ENCODE peak calls at places on chromosomes 13 and 19, in eight cellular contexts. Z is body of pancreas, D is retinal pigment epithelial cell, V is IMR-90, L is GM23248, N is SK-N-MC, I is NT2/D1, W is left ventricle myocardium inferior. O is an unnamed sample.

GRCh38 chr19:35353635-35354034 is 4.6 kb upstream of the FFAR3 start:
- DNase-seq in V (no peak), W (no peak), L (no peak), Z (peak; percentile 6), N (no peak), I (no peak), D (no peak), O (no peak)

GRCh38 chr13:49457221-49457620 is 13.1 kb downstream of the SETDB2 start:
- DNase-seq in Z (no peak), N (no peak), V (peak; percentile 63), W (no peak), D (no peak), I (no peak), L (peak; percentile 49), O (no peak)

GRCh38 chr13:41459754-41460111 is 2.4 kb downstream of the RGCC start:
- DNase-seq in N (no peak), W (no peak), V (no peak), I (no peak), Z (no peak), L (peak; percentile 30), D (no peak), O (no peak)

GRCh38 chr19:50187937-50188336 is 15.5 kb upstream of the MYH14 start:
- DNase-seq in W (no peak), V (no peak), D (no peak), I (no peak), N (no peak), Z (no peak), L (no peak), O (no peak)

GRCh38 chr13:34044041-34044440 is 226.1 kb downstream of the RFC3 start:
- DNase-seq in L (peak; percentile 42), W (no peak), D (no peak), N (no peak), I (no peak), V (no peak), Z (no peak), O (no peak)

GRCh38 chr19:3852614-3853254 is 16.1 kb downstream of the ZFR2 start:
- DNase-seq in Z (no peak), N (no peak), D (peak; percentile 26), L (peak; percentile 58), V (peak; percentile 60), I (no peak), W (no peak), O (no peak)

GRCh38 chr13:85935868-85936467 is 136.7 kb upstream of the SLITRK6 start:
- DNase-seq in W (no peak), I (no peak), Z (no peak), L (no peak), D (no peak), V (no peak), N (no peak), O (no peak)

GRCh38 chr13:50629497-50629896 is 214.0 kb downstream of the DLEU7 start:
- DNase-seq in W (no peak), N (no peak), L (no peak), Z (no peak), V (no peak), I (no peak), D (no peak), O (no peak)

GRCh38 chr19:12065100-12065538 is 588 bp downstream of the ZNF844 start:
- DNase-seq in D (no peak), I (no peak), W (peak; percentile 22), V (peak; percentile 38), L (peak; percentile 73), N (no peak), Z (peak; percentile 32), O (peak; percentile 58)

GRCh38 chr19:45446295-45446694 is 21.5 kb upstream of the FOSB start:
- DNase-seq in I (no peak), D (no peak), V (peak; percentile 52), L (peak; percentile 66), Z (no peak), N (no peak), W (no peak), O (no peak)

GRCh38 chr13:52848455-52849190 is at the start of gene PCDH8:
- DNase-seq in L (peak; percentile 6), W (no peak), V (no peak), Z (peak; percentile 24), D (no peak), I (peak; percentile 76), N (no peak), O (no peak)

GRCh38 chr19:23787106-23787505 is 28.4 kb upstream of the ZNF681 start:
- DNase-seq in W (no peak), I (no peak), V (peak; percentile 1), N (no peak), L (no peak), Z (no peak), D (peak; percentile 65), O (no peak)

GRCh38 chr13:40017662-40018262 is 362.3 kb downstream of the COG6 start:
- DNase-seq in V (no peak), I (no peak), N (no peak), L (no peak), D (no peak), Z (no peak), W (no peak), O (no peak)

GRCh38 chr13:51912091-51912490 is 50.3 kb downstream of the CCDC70 start:
- DNase-seq in N (no peak), Z (peak; percentile 33), I (no peak), L (no peak), W (no peak), V (no peak), D (no peak), O (no peak)

GRCh38 chr13:42266464-42266863 is 5.5 kb upstream of the AKAP11 start:
- DNase-seq in Z (no peak), V (peak; percentile 79), L (peak; percentile 43), I (no peak), N (peak; percentile 22), D (no peak), W (no peak), O (no peak)

GRCh38 chr13:105971312-105971711 is 564.1 kb downstream of the EFNB2 start:
- DNase-seq in N (no peak), I (no peak), W (no peak), D (no peak), Z (no peak), V (no peak), L (no peak), O (no peak)

GRCh38 chr13:90386090-90386489 is 961.4 kb upstream of the MIR17HG start:
- DNase-seq in V (no peak), Z (no peak), I (no peak), W (no peak), L (no peak), D (no peak), N (no peak), O (no peak)

GRCh38 chr19:35140898-35141626 is 2.0 kb upstream of the FXYD7 start:
- DNase-seq in N (no peak), Z (peak; percentile 94), V (peak; percentile 86), W (peak; percentile 92), L (peak; percentile 92), D (peak; percentile 32), I (peak; percentile 63), O (peak; percentile 98)

GRCh38 chr19:30390356-30390988 is 18.3 kb downstream of the ZNF536 start:
- DNase-seq in N (no peak), W (no peak), I (no peak), D (no peak), V (no peak), Z (no peak), L (no peak), O (no peak)

GRCh38 chr13:85828094-85828684 is 29.0 kb upstream of the SLITRK6 start:
- DNase-seq in D (no peak), Z (no peak), N (no peak), V (peak; percentile 30), I (no peak), L (peak; percentile 50), W (no peak), O (no peak)

GRCh38 chr13:57629391-57629804 is 2.1 kb upstream of the PCDH17 start:
- DNase-seq in I (no peak), L (peak; percentile 14), D (no peak), Z (peak; percentile 13), N (no peak), V (no peak), W (no peak), O (no peak)

GRCh38 chr19:1015782-1016646 is 4.9 kb downstream of the TMEM259 start:
- DNase-seq in D (no peak), L (no peak), I (no peak), N (no peak), W (peak; percentile 15), V (no peak), Z (no peak), O (peak; percentile 53)

GRCh38 chr13:64453831-64454230 is 2776.3 kb downstream of the PCDH9 start:
- DNase-seq in D (no peak), L (no peak), W (no peak), N (no peak), V (peak; percentile 1), Z (no peak), I (no peak), O (peak; percentile 19)
- H3K4me3 ChIP-seq in D (no peak overlapping the region), L (no peak overlapping the region), W (no peak overlapping the region), N (no peak overlapping the region), V (no peak overlapping the region), Z (no peak overlapping the region), I (no peak overlapping the region), O (no peak overlapping the region)

GRCh38 chr19:13556552-13556951 is 50.3 kb upstream of the CACNA1A start:
- DNase-seq in L (no peak), I (no peak), W (no peak), N (no peak), Z (peak; percentile 11), D (no peak), V (no peak), O (no peak)
- H3K4me3 ChIP-seq in L (no peak overlapping the region), I (no peak overlapping the region), W (no peak overlapping the region), N (no peak overlapping the region), Z (no peak overlapping the region), D (no peak overlapping the region), V (no peak overlapping the region), O (no peak overlapping the region)

DNA sequence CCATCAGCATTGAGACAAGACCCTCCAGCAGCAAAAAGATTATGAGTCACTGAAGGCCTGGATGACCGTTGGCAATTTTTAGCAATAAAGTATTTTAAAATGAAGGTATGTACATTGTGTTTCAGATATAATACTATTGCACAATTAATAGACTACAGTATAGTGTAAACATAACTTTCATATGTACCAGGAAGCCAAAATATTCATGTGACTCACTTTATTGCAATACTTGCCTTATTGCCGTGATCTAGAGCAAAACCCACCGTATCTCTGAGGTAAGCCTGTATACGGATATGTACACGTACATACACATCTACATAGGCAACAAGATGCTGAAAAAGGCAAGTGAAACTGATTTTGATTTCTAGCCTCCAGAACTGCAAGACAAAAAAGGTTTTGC is 103.3 kb downstream of the EDNRB start:
- DNase-seq in I (no peak), Z (no peak), N (no peak), W (no peak), D (no peak), L (no peak), V (no peak), O (no peak)
- H3K4me3 ChIP-seq in I (no peak overlapping the region), Z (no peak overlapping the region), N (no peak overlapping the region), W (no peak overlapping the region), D (no peak overlapping the region), L (no peak overlapping the region), V (no peak overlapping the region), O (no peak overlapping the region)

GRCh38 chr19:22783651-22784050 is 300 bp downstream of the ZNF99 start:
- DNase-seq in W (no peak), L (no peak), I (no peak), V (no peak), Z (no peak), D (no peak), N (no peak), O (no peak)

DNA sequence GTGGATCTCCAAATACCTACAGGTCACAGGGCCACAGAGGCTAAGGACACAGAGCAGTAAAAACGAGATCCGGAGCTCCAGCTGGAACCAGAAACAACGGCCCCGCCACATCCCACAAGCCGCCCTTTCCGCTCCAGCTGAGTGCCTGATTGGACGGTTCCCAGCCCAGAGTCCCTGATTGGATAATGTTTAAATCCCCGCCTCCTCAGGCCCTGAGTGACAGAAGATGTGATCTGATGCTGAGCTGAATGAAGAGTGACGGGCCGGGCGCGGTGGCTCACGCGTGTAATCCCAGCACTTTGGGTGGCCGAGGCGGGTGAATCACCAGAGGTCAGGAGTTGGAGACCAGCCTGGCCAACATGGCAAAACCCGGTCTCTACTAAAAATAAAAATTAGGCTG is at the start of gene ZNF99:
- DNase-seq in Z (peak; percentile 12), W (peak; percentile 74), V (no peak), D (no peak), N (no peak), L (no peak), I (peak; percentile 50), O (peak; percentile 47)
- H3K4me3 ChIP-seq in Z (no peak within 1 kb of the TSS), W (peak within 1 kb of the TSS; percentile 68), V (no peak within 1 kb of the TSS), D (no peak within 1 kb of the TSS), N (no peak within 1 kb of the TSS), L (no peak within 1 kb of the TSS), I (peak within 1 kb of the TSS; percentile 60), O (peak within 1 kb of the TSS; percentile 42)